ENCODE peak calls at places on chromosomes 1 and 21, in eight cellular contexts. A, C, S, L, P, B, Q and E are unnamed samples.
A peak's percentile ranks its signal among the peaks of the same experiment; 100 is the strongest.

GRCh38 chr1:109490029-109490933 is 3.6 kb upstream of the CYB561D1 start:
- DNase-seq in A (peak; percentile 64), L (no peak), Q (peak; percentile 56), B (peak; percentile 75), S (peak; percentile 65), P (peak; percentile 75), C (peak; percentile 57), E (peak; percentile 75)

GRCh38 chr1:75953461-75953860 is 21.3 kb upstream of the ASB17 start:
- DNase-seq in C (no peak), P (no peak), L (no peak), A (no peak), Q (no peak), B (no peak), S (no peak), E (no peak)

GRCh38 chr1:221708076-221708571 is 33.8 kb downstream of the DUSP10 start:
- DNase-seq in P (no peak), A (no peak), Q (no peak), S (no peak), L (peak; percentile 78), C (no peak), B (no peak), E (peak; percentile 29)

GRCh38 chr1:26560403-26560780 is 30.8 kb downstream of the RPS6KA1 start:
- DNase-seq in L (no peak), A (no peak), S (no peak), C (no peak), P (no peak), Q (no peak), B (no peak), E (no peak)

GRCh38 chr1:3467096-3468036 is 12.9 kb downstream of the ARHGEF16 start:
- DNase-seq in A (no peak), P (no peak), L (no peak), Q (no peak), B (no peak), C (no peak), S (peak; percentile 24), E (no peak)

GRCh38 chr21:28793043-28793442 is 199.6 kb downstream of the LTN1 start:
- DNase-seq in L (no peak), A (no peak), C (no peak), S (no peak), B (no peak), Q (no peak), P (no peak), E (no peak)

GRCh38 chr1:245444971-245445370 is 290.2 kb downstream of the KIF26B start:
- DNase-seq in B (no peak), C (no peak), P (no peak), Q (no peak), A (no peak), S (no peak), L (no peak), E (peak; percentile 8)

GRCh38 chr21:44006017-44006624 is 6.0 kb upstream of the TRAPPC10 start:
- DNase-seq in C (peak; percentile 56), A (no peak), S (peak; percentile 70), L (no peak), P (no peak), Q (no peak), B (no peak), E (no peak)

GRCh38 chr1:6178751-6179563 is 1.2 kb downstream of the CHD5 start:
- DNase-seq in L (no peak), Q (no peak), B (no peak), A (no peak), S (no peak), C (no peak), P (no peak), E (no peak)

GRCh38 chr1:60160141-60160540 is 86.6 kb upstream of the C1orf87 start:
- DNase-seq in B (no peak), Q (no peak), L (no peak), A (no peak), P (no peak), S (no peak), C (no peak), E (no peak)

GRCh38 chr1:87684786-87685185 is 356.1 kb downstream of the LMO4 start:
- DNase-seq in Q (no peak), C (peak; percentile 58), A (no peak), P (no peak), L (no peak), S (no peak), B (no peak), E (no peak)

GRCh38 chr1:165392634-165393571 is 36.4 kb upstream of the LMX1A start:
- DNase-seq in Q (peak; percentile 83), B (peak; percentile 83), S (peak; percentile 88), A (peak; percentile 66), C (peak; percentile 67), L (peak; percentile 64), P (peak; percentile 76), E (peak; percentile 80)

GRCh38 chr1:101683561-101683960 is 313.2 kb downstream of the OLFM3 start:
- DNase-seq in P (no peak), A (no peak), Q (no peak), B (no peak), L (no peak), S (no peak), C (no peak), E (no peak)

GRCh38 chr1:92834617-92835016 is 2.8 kb downstream of the RPL5 start:
- DNase-seq in S (no peak), C (no peak), P (no peak), B (no peak), L (no peak), Q (no peak), A (no peak), E (no peak)

GRCh38 chr1:59384443-59384842 is 87.5 kb downstream of the FGGY start:
- DNase-seq in C (no peak), B (no peak), S (no peak), P (no peak), Q (no peak), L (no peak), A (no peak), E (no peak)

GRCh38 chr1:235986869-235987268 is 78.0 kb downstream of the NID1 start:
- DNase-seq in C (peak; percentile 96), P (no peak), L (no peak), A (no peak), B (no peak), S (no peak), Q (no peak), E (no peak)

GRCh38 chr1:181134543-181135461 is 46.3 kb downstream of the IER5 start:
- DNase-seq in L (peak; percentile 91), Q (no peak), A (no peak), P (peak; percentile 67), B (peak; percentile 70), S (no peak), C (peak; percentile 75), E (peak; percentile 62)

GRCh38 chr1:24900985-24901781 is 28.9 kb downstream of the RUNX3 start:
- DNase-seq in A (no peak), Q (no peak), L (no peak), S (no peak), P (peak; percentile 17), B (peak; percentile 34), C (no peak), E (no peak)

GRCh38 chr1:61504840-61505239 is 220.1 kb downstream of the TM2D1 start:
- DNase-seq in Q (no peak), P (no peak), L (no peak), C (no peak), B (no peak), S (no peak), A (no peak), E (no peak)

GRCh38 chr1:110308247-110308646 is 30.9 kb upstream of the RBM15 start:
- DNase-seq in L (no peak), Q (no peak), P (no peak), A (no peak), B (no peak), S (no peak), C (no peak), E (no peak)

GRCh38 chr1:221397606-221398005 is 344.3 kb downstream of the DUSP10 start:
- DNase-seq in C (no peak), Q (no peak), S (no peak), L (no peak), B (no peak), A (no peak), P (no peak), E (no peak)

GRCh38 chr1:167165219-167165618 is 55.5 kb upstream of the POU2F1 start:
- DNase-seq in C (no peak), B (no peak), P (no peak), S (no peak), L (no peak), Q (no peak), A (no peak), E (no peak)
- H3K27me3 ChIP-seq in C (peaks cover 13% of the 10 kb centered on the region), B (no peaks in the 10 kb centered on the region), P (peaks cover 8% of the 10 kb centered on the region), S (peaks cover 6% of the 10 kb centered on the region), L (no peaks in the 10 kb centered on the region), Q (no peaks in the 10 kb centered on the region), A (no peaks in the 10 kb centered on the region), E (peaks cover 5% of the 10 kb centered on the region)

DNA sequence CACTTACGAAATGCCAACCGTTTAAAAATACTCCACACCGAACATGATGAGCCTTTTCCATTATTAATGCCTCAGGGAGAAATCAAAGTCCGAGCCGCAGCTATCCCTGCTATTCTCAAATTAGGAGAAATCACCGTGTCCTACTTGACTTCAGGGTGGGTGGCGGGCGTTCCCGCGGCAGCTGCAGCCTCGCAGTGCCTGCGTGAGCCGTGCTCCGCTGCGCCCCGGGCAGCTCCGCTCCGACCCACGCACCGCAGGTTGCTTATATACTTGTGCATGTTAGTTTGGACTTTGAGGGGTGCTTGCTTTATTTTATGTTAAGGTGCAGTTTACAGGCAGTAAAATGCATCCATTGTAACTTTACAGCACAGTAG is 35.6 kb upstream of the PCBP3 start:
- DNase-seq in L (no peak), C (no peak), P (no peak), B (no peak), Q (no peak), A (no peak), S (no peak), E (peak; percentile 24)
- H3K4me3 ChIP-seq in L (no peak overlapping the region), C (no peak overlapping the region), P (no peak overlapping the region), B (no peak overlapping the region), Q (no peak overlapping the region), A (no peak overlapping the region), S (no peak overlapping the region), E (no peak overlapping the region)

GRCh38 chr1:201282931-201283829 is at the start of gene PKP1:
- DNase-seq in A (no peak), P (peak; percentile 49), S (no peak), L (no peak), C (no peak), B (peak; percentile 76), Q (no peak), E (no peak)
- TF ChIP-seq POLR2A in A (no peak), P (no peak), S (no peak), L (no peak), C (no peak), B (peak; percentile 16), Q (no peak), E (no peak)

GRCh38 chr1:39110882-39111281 is 84.7 kb downstream of the NDUFS5 start:
- DNase-seq in A (no peak), L (no peak), Q (no peak), S (no peak), P (no peak), B (no peak), C (no peak), E (no peak)
- H3K27me3 ChIP-seq in A (no peaks in the 10 kb centered on the region), L (no peaks in the 10 kb centered on the region), Q (no peaks in the 10 kb centered on the region), S (no peaks in the 10 kb centered on the region), P (no peaks in the 10 kb centered on the region), B (no peaks in the 10 kb centered on the region), C (no peaks in the 10 kb centered on the region), E (no peaks in the 10 kb centered on the region)

DNA sequence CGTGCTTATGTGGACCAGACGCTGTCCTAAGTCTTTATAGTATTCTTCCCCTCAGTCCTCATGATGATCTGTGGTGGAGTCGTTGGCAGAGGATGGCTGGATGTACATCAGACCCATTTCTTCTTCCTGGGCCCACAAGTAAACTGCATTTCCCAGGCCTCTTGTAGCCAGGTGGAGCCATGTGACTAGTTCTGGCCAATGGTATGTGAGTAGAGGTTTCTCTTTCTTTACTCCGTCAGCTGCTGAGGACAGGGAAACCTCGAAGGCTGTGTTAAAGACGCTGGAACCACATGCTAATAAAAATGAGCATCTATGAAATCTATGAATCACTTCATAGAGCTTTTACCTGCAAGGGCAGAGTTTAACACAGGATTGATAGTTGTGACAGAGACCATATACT is 18.7 kb upstream of the ZNF362 start:
- DNase-seq in Q (no peak), P (no peak), C (no peak), S (no peak), B (no peak), A (no peak), L (no peak), E (no peak)
- H3K4me3 ChIP-seq in Q (no peak overlapping the region), P (no peak overlapping the region), C (no peak overlapping the region), S (no peak overlapping the region), B (no peak overlapping the region), A (no peak overlapping the region), L (no peak overlapping the region), E (no peak overlapping the region)